ENCODE peak calls at places on chromosomes 13 and 19, in seven cellular contexts. P, U, B, S, A, D and Q are unnamed samples.

GRCh38 chr13:83281666-83282065 is 600.6 kb downstream of the SLITRK1 start:
- DNase-seq in P (no peak), U (no peak), B (no peak), S (no peak), A (no peak), D (no peak), Q (no peak)

GRCh38 chr19:29815231-29815630 is 3.4 kb downstream of the CCNE1 start:
- DNase-seq in P (no peak), U (no peak), B (no peak), S (no peak), A (no peak), D (no peak), Q (no peak)

GRCh38 chr13:36736119-36736726 is 62.4 kb downstream of the SERTM1 start:
- DNase-seq in P (peak), U (peak), B (peak), S (peak), A (no peak), D (peak), Q (peak)

GRCh38 chr19:57927587-57927986 is 7.6 kb downstream of the ZNF418 start:
- DNase-seq in P (no peak), U (no peak), B (no peak), S (no peak), A (no peak), D (no peak), Q (no peak)

GRCh38 chr13:32902898-32903297 is 113.3 kb upstream of the KL start:
- DNase-seq in P (no peak), U (peak), B (no peak), S (peak), A (peak), D (peak), Q (no peak)

GRCh38 chr13:97222934-97223710 is 989 bp downstream of the MBNL2 start:
- DNase-seq in P (no peak), U (no peak), B (no peak), S (no peak), A (no peak), D (no peak), Q (no peak)

GRCh38 chr19:49921871-49922755 is 6.9 kb upstream of the ATF5 start:
- DNase-seq in P (no peak), U (peak), B (peak), S (peak), A (no peak), D (peak), Q (no peak)

GRCh38 chr19:43265664-43266025 is 3.7 kb downstream of the PSG9 start:
- DNase-seq in P (no peak), U (no peak), B (no peak), S (no peak), A (no peak), D (no peak), Q (no peak)

GRCh38 chr13:113976711-113977684 is 3.1 kb upstream of the C13orf46 start:
- DNase-seq in P (no peak), U (peak), B (peak), S (peak), A (peak), D (peak), Q (no peak)

GRCh38 chr19:6092329-6093286 is 17.7 kb downstream of the RFX2 start:
- DNase-seq in P (peak), U (peak), B (peak), S (peak), A (peak), D (peak), Q (no peak)

GRCh38 chr13:102721800-102722231 is 27.0 kb upstream of the METTL21C start:
- DNase-seq in P (peak), U (no peak), B (peak), S (peak), A (no peak), D (peak), Q (no peak)

GRCh38 chr19:38664503-38665211 is 17.2 kb downstream of the ACTN4 start:
- DNase-seq in P (no peak), U (no peak), B (no peak), S (no peak), A (no peak), D (no peak), Q (no peak)

GRCh38 chr13:53250272-53250875 is 221.8 kb downstream of the OLFM4 start:
- DNase-seq in P (no peak), U (peak), B (peak), S (peak), A (no peak), D (peak), Q (peak)

GRCh38 chr19:11513946-11514345 is 8.3 kb upstream of the ZNF653 start:
- DNase-seq in P (no peak), U (no peak), B (no peak), S (no peak), A (no peak), D (no peak), Q (no peak)

GRCh38 chr13:105971720-105972119 is 563.7 kb downstream of the EFNB2 start:
- DNase-seq in P (no peak), U (no peak), B (no peak), S (no peak), A (no peak), D (no peak), Q (no peak)

GRCh38 chr13:39618546-39618945 is 15.6 kb upstream of the LHFPL6 start:
- DNase-seq in P (no peak), U (no peak), B (no peak), S (no peak), A (no peak), D (no peak), Q (no peak)

GRCh38 chr19:38134538-38135149 is 89.4 kb downstream of the DPF1 start:
- DNase-seq in P (no peak), U (peak), B (peak), S (peak), A (no peak), D (peak), Q (peak)

GRCh38 chr19:12163841-12164240 is 945 bp downstream of the ZNF136 start:
- DNase-seq in P (no peak), U (peak), B (peak), S (peak), A (no peak), D (peak), Q (no peak)

GRCh38 chr13:113205428-113205931 is 3.0 kb downstream of the PCID2 start:
- DNase-seq in P (no peak), U (peak), B (peak), S (peak), A (no peak), D (peak), Q (no peak)

GRCh38 chr13:48600374-48601364 is 53.1 kb upstream of the CYSLTR2 start:
- DNase-seq in P (no peak), U (peak), B (peak), S (peak), A (no peak), D (peak), Q (peak)

GRCh38 chr19:2260341-2260751 is 4.1 kb upstream of the JSRP1 start:
- DNase-seq in P (no peak), U (no peak), B (no peak), S (no peak), A (no peak), D (no peak), Q (no peak)

GRCh38 chr13:32881792-32882175 is 134.4 kb upstream of the KL start:
- DNase-seq in P (no peak), U (no peak), B (no peak), S (no peak), A (no peak), D (no peak), Q (no peak)

GRCh38 chr13:20387441-20387971 is 138.2 kb downstream of the CRYL1 start:
- DNase-seq in P (no peak), U (peak), B (peak), S (no peak), A (no peak), D (no peak), Q (no peak)

GRCh38 chr19:37905936-37906867 is at the start of gene WDR87:
- DNase-seq in P (peak), U (peak), B (peak), S (peak), A (peak), D (peak), Q (no peak)

GRCh38 chr13:51825165-51825592 is 19.8 kb downstream of the TMEM272 start:
- DNase-seq in P (no peak), U (no peak), B (peak), S (no peak), A (no peak), D (peak), Q (no peak)

GRCh38 chr19:51448745-51449093 is 9.5 kb downstream of the SIGLEC8 start:
- DNase-seq in P (no peak), U (no peak), B (no peak), S (no peak), A (no peak), D (no peak), Q (no peak)

GRCh38 chr19:47416667-47417033 is 2.7 kb downstream of the MEIS3 start:
- DNase-seq in P (no peak), U (no peak), B (no peak), S (no peak), A (no peak), D (no peak), Q (no peak)

GRCh38 chr19:47418595-47419036 is 711 bp downstream of the MEIS3 start:
- DNase-seq in P (no peak), U (no peak), B (no peak), S (peak), A (no peak), D (no peak), Q (no peak)

GRCh38 chr19:47417107-47417745 is 2.1 kb downstream of the MEIS3 start:
- DNase-seq in P (no peak), U (no peak), B (no peak), S (no peak), A (no peak), D (no peak), Q (no peak)

GRCh38 chr19:47419037-47419783 is at the start of gene MEIS3:
- DNase-seq in P (no peak), U (no peak), B (no peak), S (peak), A (no peak), D (no peak), Q (no peak)

GRCh38 chr19:47417746-47418594 is 1.4 kb downstream of the MEIS3 start:
- DNase-seq in P (no peak), U (no peak), B (no peak), S (peak), A (no peak), D (no peak), Q (no peak)
- H3K4me3 ChIP-seq in P (peak), U (peak), B (peak), S (peak), A (peak), D (peak), Q (peak)

DNA sequence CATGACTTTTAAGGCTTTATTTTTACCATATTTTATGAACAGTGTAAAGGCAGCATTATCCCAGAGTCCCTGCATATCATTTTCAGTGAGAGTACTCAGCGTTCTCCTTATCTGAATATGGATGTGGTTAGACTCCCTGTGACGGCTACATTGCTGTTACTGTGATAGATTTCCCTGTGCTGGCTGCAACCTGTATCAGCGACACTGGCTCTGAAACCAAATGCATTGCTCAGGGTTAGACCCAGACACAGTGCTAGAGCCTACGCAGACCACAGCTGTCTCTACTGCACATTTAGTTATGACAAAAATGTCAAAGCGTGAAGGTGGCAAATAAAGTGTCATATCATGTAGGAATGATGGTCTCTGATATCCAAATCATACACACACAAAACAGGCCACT is 138.0 kb downstream of the ENOX1 start:
- DNase-seq in P (no peak), U (no peak), B (peak), S (no peak), A (no peak), D (peak), Q (no peak)
- TF ChIP-seq CTCF in P (no peak), U (no peak), B (no peak), S (no peak), A (no peak), D (no peak), Q (no peak)

GRCh38 chr19:18743281-18743825 is 47.8 kb downstream of the COMP start:
- DNase-seq in P (no peak), U (peak), B (peak), S (peak), A (peak), D (peak), Q (no peak)

GRCh38 chr19:18742324-18742723 is 48.8 kb downstream of the COMP start:
- DNase-seq in P (no peak), U (no peak), B (no peak), S (no peak), A (no peak), D (no peak), Q (no peak)

GRCh38 chr19:18745012-18745735 is 45.9 kb downstream of the COMP start:
- DNase-seq in P (peak), U (no peak), B (no peak), S (no peak), A (no peak), D (peak), Q (no peak)

GRCh38 chr19:18742838-18743237 is 48.3 kb downstream of the COMP start:
- DNase-seq in P (no peak), U (no peak), B (no peak), S (no peak), A (peak), D (no peak), Q (no peak)

DNA sequence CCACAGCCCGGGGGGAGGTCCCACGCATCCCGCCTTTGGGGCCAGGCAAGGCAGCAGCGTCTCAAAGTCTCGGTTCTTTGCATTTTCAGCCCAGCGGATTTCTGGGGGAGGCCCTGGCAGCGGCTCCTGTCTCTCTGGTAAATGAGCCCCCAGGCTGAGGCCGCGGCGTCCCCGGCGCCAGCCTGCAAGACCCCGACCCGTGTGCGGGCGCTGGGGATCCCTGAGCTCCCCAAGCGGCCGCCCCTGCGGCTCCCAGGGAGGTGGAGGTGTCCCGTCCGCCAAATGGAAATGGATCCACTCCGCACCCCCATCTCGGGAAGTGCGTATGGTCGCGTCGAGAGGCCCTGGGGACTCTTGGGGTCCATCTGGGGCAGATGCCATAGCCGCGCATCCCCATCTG is 47.1 kb downstream of the COMP start:
- DNase-seq in P (no peak), U (no peak), B (no peak), S (no peak), A (no peak), D (no peak), Q (no peak)
- H3K4me3 ChIP-seq in P (no peak), U (no peak), B (no peak), S (no peak), A (no peak), D (no peak), Q (no peak)

GRCh38 chr19:14575428-14575980 is 3.6 kb upstream of the NDUFB7 start:
- DNase-seq in P (no peak), U (no peak), B (no peak), S (no peak), A (no peak), D (no peak), Q (no peak)

GRCh38 chr19:14567079-14567478 is 4.8 kb downstream of the NDUFB7 start:
- DNase-seq in P (no peak), U (no peak), B (no peak), S (no peak), A (no peak), D (no peak), Q (no peak)

GRCh38 chr19:14576363-14576762 is 4.5 kb upstream of the NDUFB7 start:
- DNase-seq in P (no peak), U (no peak), B (no peak), S (no peak), A (no peak), D (no peak), Q (no peak)

GRCh38 chr19:14570864-14571527 is 870 bp downstream of the NDUFB7 start:
- DNase-seq in P (no peak), U (no peak), B (no peak), S (no peak), A (no peak), D (no peak), Q (no peak)

DNA sequence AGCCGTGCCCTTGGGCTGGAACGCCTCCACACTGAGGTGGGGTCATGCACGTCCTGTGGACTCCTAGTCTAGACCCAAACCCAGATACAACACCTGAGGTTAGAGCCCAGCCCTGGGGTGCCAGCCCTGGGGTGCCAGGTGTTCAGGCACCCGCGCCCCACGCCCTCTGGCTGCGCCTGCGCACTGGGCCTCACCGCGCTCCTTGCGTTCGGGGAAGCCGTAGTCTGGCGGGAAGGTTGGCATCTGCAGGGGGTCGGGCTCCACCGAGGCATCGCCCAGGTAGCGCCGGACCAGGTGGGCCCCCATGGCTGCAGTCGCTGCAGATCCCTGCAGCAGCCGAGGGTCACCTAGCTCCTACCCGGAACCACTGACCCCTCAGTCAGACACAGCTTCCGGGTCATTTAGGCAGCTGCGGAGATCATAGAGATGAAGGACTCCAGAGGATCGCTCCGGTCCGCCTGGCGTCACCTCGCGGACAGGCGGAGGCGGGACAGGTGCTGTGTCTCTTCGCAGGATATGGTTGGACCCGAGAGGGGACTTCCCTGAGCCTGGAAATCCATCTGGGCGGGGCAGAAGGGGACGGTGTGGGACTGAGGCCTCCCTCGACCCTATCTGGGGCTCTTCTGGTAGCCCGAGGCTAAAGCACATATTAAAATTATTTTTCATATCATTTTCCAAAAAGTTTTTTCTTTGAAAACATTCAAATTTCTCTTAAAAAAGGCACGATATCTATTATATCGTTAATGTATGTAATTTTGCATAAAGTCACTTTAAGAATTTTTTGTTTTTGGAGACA is at the start of gene NDUFB7:
- DNase-seq in P (peak), U (peak), B (peak), S (peak), A (peak), D (peak), Q (peak)
- TF ChIP-seq CTCF in P (peak), U (peak), B (peak), S (peak), A (peak), D (peak), Q (peak)